ENCODE peak calls at places on chromosomes 5 and 9, in four cellular contexts. J is choroid plexus epithelial cell, X is PC-9, W is AG09309. F is an unnamed sample.

GRCh38 chr9:87490907-87491306 is 6.8 kb upstream of the DAPK1 start:
- DNase-seq in J (no peak), X (no peak), W (no peak), F (no peak)

GRCh38 chr5:10229306-10230048 is 20.2 kb downstream of the ATPSCKMT start:
- DNase-seq in J (peak), X (no peak), W (peak), F (no peak)

GRCh38 chr5:141695627-141696180 is 13.7 kb upstream of the ARAP3 start:
- DNase-seq in J (no peak), X (peak), W (no peak), F (no peak)

GRCh38 chr5:143826909-143827514 is 15.1 kb downstream of the HMHB1 start:
- DNase-seq in J (no peak), X (peak), W (no peak), F (no peak)

GRCh38 chr9:4615251-4615650 is 46.8 kb upstream of the PLPP6 start:
- DNase-seq in J (peak), X (no peak), W (peak), F (no peak)

GRCh38 chr5:38211354-38211710 is 47.0 kb upstream of the EGFLAM start:
- DNase-seq in J (no peak), X (no peak), W (no peak), F (no peak)

GRCh38 chr9:4662108-4662988 is at the start of gene PLPP6:
- DNase-seq in J (peak), X (peak), W (no peak), F (peak)

GRCh38 chr5:179488464-179488863 is 61.9 kb upstream of the RUFY1 start:
- DNase-seq in J (no peak), X (no peak), W (no peak), F (no peak)

GRCh38 chr5:78280261-78280660 is 14.2 kb downstream of the AP3B1 start:
- DNase-seq in J (no peak), X (no peak), W (no peak), F (no peak)

GRCh38 chr5:117652001-117652639 is 1077.5 kb upstream of the SEMA6A start:
- DNase-seq in J (no peak), X (no peak), W (no peak), F (no peak)

GRCh38 chr5:167451091-167451490 is 840.4 kb upstream of the WWC1 start:
- DNase-seq in J (peak), X (no peak), W (peak), F (no peak)

GRCh38 chr5:43729846-43730478 is 127.0 kb downstream of the NNT start:
- DNase-seq in J (peak), X (no peak), W (peak), F (no peak)
- TF ChIP-seq CTCF in J (peak), X (peak), W (peak), F (no peak)

DNA sequence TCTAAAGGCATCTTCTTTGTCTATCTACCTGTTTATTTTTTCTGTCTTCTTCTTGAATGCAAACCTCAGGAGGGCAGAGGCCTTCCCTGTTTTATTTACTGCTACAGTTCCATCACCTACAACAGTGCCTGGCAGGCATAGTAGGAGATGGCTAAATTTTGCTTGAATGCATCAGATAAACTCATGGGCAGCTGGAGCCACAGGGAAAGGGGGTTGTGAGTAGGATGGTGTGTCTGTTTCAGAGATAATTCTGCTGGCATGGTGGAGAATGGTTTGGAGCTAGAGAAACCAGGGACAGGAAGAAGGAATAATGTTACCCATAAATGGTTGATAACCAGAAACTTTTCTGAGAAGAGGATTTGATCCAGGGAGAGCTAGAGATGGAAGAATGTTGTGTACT is 189.8 kb upstream of the BRINP1 start:
- DNase-seq in J (no peak), X (no peak), W (no peak), F (no peak)
- H3K4me3 ChIP-seq in J (no peak), X (no peak), W (no peak), F (no peak)

GRCh38 chr5:119409235-119409815 is 43.0 kb upstream of the HSD17B4 start:
- DNase-seq in J (no peak), X (no peak), W (no peak), F (no peak)
- TF ChIP-seq CTCF in J (peak), X (no peak), W (no peak), F (no peak)

GRCh38 chr9:109270971-109271900 is 49.6 kb downstream of the EPB41L4B start:
- DNase-seq in J (no peak), X (no peak), W (no peak), F (no peak)
- H3K4me3 ChIP-seq in J (no peak), X (no peak), W (no peak), F (no peak)

DNA sequence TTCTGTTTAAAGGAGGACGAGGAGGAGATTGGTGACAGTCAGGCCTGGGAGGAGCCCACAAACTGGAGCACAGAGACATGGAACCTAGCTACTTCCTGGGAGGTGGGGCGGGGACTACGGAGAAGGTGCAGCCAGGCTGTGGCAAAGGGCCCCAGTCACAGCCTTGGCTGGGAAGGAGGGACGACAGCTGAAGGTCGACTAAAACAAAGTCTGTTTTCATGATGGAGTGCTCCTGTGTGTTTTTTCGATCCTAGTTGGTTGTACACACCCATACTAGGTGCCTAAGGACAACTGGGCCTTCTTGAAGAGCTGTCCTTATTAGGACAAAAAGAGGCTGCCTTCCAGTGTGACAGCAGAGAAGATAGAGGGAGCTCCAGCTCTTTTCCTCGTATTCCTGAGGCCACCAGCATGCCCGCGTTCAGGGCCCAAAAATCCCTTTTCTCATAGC is 2.9 kb downstream of the CCDC107 start:
- DNase-seq in J (peak), X (no peak), W (no peak), F (no peak)
- TF ChIP-seq CTCF in J (peak), X (peak), W (peak), F (no peak)

GRCh38 chr9:136656339-136656738 is 6.4 kb upstream of the EGFL7 start:
- DNase-seq in J (no peak), X (no peak), W (no peak), F (no peak)
- H3K4me3 ChIP-seq in J (no peak), X (no peak), W (no peak), F (peak)

GRCh38 chr9:92722386-92723298 is 42.0 kb downstream of the BICD2 start:
- DNase-seq in J (no peak), X (no peak), W (no peak), F (no peak)
- TF ChIP-seq CTCF in J (no peak), X (no peak), W (no peak), F (no peak)

DNA sequence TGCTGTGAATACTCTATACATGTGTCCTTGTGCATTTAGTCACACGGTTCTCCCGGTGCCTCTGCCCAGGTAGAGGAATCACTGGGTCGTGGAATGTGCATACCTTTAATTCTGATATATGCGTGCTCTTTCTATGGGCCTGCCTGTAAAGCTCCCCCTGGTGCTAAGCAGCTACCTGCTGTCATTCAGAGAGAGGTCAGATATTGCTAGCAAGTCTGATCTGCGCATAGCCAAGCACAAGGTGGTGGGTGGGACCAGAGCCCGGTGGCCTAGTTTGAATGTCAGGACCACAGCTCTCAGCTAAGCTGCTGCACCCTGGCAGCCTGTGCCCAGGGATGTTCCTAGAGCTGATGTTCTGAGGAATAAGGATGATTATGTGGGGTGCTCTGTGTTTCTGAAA is 33.4 kb downstream of the TJP2 start:
- DNase-seq in J (no peak), X (no peak), W (no peak), F (no peak)
- H3K4me3 ChIP-seq in J (no peak), X (no peak), W (no peak), F (no peak)

F was measured in coronary artery.